ENCODE peak calls at places on chromosomes 3 and 15, in four cellular contexts. V, I, Z and C are unnamed samples.

GRCh38 chr15:57915827-57916531 is 149.5 kb downstream of the ALDH1A2 start:
- DNase-seq in V (no peak), Z (no peak), I (no peak), C (no peak)

GRCh38 chr15:87604857-87605446 is 651.6 kb downstream of the NTRK3 start:
- DNase-seq in Z (no peak), V (no peak), I (peak; percentile 35), C (peak; percentile 32)

GRCh38 chr15:62850791-62851291 is 191.7 kb upstream of the TPM1 start:
- DNase-seq in I (no peak), V (peak; percentile 76), Z (peak; percentile 83), C (peak; percentile 77)

GRCh38 chr3:18237251-18238005 is 187.7 kb downstream of the SATB1 start:
- DNase-seq in Z (no peak), I (no peak), V (peak; percentile 64), C (no peak)

GRCh38 chr3:30035935-30036567 is 570.4 kb upstream of the TGFBR2 start:
- DNase-seq in I (no peak), V (no peak), Z (no peak), C (no peak)

GRCh38 chr3:194364652-194365434 is 4.7 kb downstream of the LRRC15 start:
- DNase-seq in Z (no peak), V (peak; percentile 94), I (no peak), C (no peak)

GRCh38 chr3:48637305-48637704 is 2.0 kb upstream of the SLC26A6 start:
- DNase-seq in I (no peak), V (no peak), Z (peak; percentile 15), C (no peak)

GRCh38 chr3:184039414-184039813 is 7.9 kb downstream of the HTR3D start:
- DNase-seq in I (no peak), Z (no peak), V (no peak), C (no peak)

GRCh38 chr3:46913644-46914043 is 36.1 kb downstream of the PTH1R start:
- DNase-seq in V (peak; percentile 81), Z (no peak), I (no peak), C (peak; percentile 43)

GRCh38 chr15:70190965-70191364 is 93.2 kb upstream of the TLE3 start:
- DNase-seq in Z (no peak), I (no peak), V (no peak), C (no peak)

GRCh38 chr3:150599611-150600297 is 3.4 kb upstream of the SELENOT start:
- DNase-seq in Z (no peak), I (no peak), V (peak; percentile 89), C (no peak)

GRCh38 chr3:37904614-37905047 is 43.0 kb downstream of the CTDSPL start:
- DNase-seq in Z (no peak), I (no peak), V (peak; percentile 75), C (no peak)

GRCh38 chr15:72146221-72146620 is 28.0 kb downstream of the SENP8 start:
- DNase-seq in I (no peak), V (no peak), Z (no peak), C (no peak)

GRCh38 chr15:72786946-72787345 is 3.4 kb upstream of the ADPGK start:
- DNase-seq in V (no peak), I (no peak), Z (no peak), C (no peak)

GRCh38 chr15:70936326-70936725 is 43.7 kb downstream of the LRRC49 start:
- DNase-seq in Z (no peak), I (peak; percentile 21), V (peak; percentile 21), C (no peak)

DNA sequence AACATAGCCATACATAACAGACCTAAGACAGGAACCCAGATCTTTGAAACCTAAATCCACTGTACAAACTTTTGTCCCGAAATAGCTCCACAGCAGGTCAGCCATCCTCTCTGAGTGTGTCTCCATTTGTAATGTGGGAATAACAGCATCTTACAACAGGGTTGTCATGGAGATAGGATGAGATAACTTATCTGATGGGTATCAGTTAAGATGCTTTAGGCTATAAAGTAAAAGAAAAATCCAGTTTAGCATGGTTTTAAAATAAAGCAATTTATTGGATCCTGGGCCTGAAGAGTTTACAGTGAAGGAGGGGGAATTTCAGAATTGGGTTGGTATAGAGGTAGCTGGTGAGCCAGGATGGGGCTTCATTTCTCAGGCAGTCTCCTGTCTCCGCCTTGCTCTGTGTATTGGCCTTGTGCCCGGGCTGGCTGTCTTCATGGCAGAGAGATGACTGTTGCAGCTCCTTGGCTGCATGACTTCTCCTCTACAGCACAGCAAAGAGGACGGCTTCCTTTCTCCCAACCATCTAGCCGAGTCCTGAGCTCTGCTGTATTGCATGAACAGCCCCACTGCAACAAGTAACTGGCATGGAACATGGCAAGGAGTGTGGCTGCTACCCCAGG is 131.9 kb upstream of the PROK2 start:
- DNase-seq in V (peak; percentile 5), Z (no peak), I (no peak), C (no peak)
- TF ChIP-seq BHLHE40 in V (no peak), Z (no peak), I (no peak), C (no peak)

DNA sequence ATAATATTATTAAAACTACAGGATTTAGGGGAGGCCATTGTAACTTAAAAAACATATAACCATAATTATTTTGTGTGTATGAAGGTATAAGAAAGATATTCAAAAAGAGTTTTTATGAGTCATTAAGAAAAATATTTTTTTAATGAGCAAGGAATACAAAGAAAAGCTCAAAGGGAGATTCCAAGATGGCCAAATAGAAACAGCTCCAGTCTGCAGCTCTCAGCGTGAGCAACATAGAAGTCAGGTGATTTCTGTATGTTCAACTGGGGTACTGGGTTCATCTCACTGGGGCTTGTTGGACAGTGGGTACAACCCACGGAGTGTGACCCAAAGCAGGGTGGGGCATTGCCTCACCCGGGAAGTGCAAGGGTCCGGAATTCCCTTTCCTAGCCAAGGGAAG is 336.1 kb downstream of the TBL1XR1 start:
- DNase-seq in I (no peak), Z (no peak), V (peak; percentile 4), C (no peak)
- TF ChIP-seq BHLHE40 in I (no peak), Z (no peak), V (no peak), C (no peak)

DNA sequence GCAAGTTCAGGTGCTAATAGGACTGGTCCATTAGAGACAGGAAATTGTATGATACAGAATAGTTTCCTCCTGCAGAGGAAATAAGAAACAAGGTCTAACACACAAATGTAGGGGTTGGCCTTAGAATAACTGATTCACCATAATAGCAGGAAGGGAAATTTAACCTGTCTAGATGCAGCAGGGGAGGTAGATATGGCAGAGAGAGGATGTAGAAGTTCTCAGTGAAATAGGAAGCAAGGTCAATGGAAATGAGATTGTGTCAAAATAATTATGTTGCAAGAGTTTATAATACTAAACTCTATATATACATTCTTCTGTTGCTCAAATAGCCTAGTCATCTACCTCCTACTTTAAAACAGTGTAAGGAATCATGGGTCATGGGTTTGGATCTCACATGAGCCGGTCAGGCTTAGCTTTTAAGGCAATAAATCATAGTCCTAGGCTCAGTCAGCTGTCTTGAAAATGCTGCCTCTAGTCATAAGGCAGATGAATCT is 17.0 kb downstream of the BCL2A1 start:
- DNase-seq in I (no peak), Z (no peak), V (peak; percentile 87), C (no peak)
- TF ChIP-seq BHLHE40 in I (no peak), Z (no peak), V (peak; percentile 35), C (no peak)

GRCh38 chr15:65076486-65077290 is at the start of gene KBTBD13:
- DNase-seq in I (no peak), V (no peak), Z (no peak), C (no peak)
- TF ChIP-seq BHLHE40 in I (no peak), V (no peak), Z (no peak), C (no peak)

GRCh38 chr3:121411554-121411953 is 134.2 kb downstream of the POLQ start:
- DNase-seq in I (no peak), Z (no peak), V (peak; percentile 40), C (no peak)

GRCh38 chr3:121418182-121418581 is 127.6 kb downstream of the POLQ start:
- DNase-seq in Z (no peak), V (no peak), I (no peak), C (no peak)

GRCh38 chr3:121414924-121415323 is 130.9 kb downstream of the POLQ start:
- DNase-seq in Z (no peak), V (no peak), I (no peak), C (no peak)
- TF ChIP-seq BHLHE40 in Z (no peak), V (no peak), I (no peak), C (no peak)